ENCODE peak calls at places on chromosomes 12 and 14, in five cellular contexts. I is upper lobe of right lung, G is colonic mucosa, R is cardiac muscle cell, D is endodermal cell. Q is an unnamed sample.
A peak's percentile ranks its signal among the peaks of the same experiment; 100 is the strongest.

GRCh38 chr14:69519253-69519661 is 34.7 kb downstream of the PLEKHD1 start:
- DNase-seq in I (peak; percentile 11), G (no peak), R (no peak), D (no peak), Q (no peak)

GRCh38 chr12:115204957-115205754 is 521.2 kb upstream of the TBX3 start:
- DNase-seq in I (no peak), G (no peak), R (peak; percentile 66), D (peak; percentile 55), Q (no peak)

GRCh38 chr12:58925111-58925732 is 4.9 kb upstream of the LRIG3 start:
- DNase-seq in I (no peak), G (peak; percentile 47), R (peak; percentile 69), D (peak; percentile 81), Q (no peak)

GRCh38 chr12:89372584-89373370 is 20.5 kb upstream of the DUSP6 start:
- DNase-seq in I (no peak), G (no peak), R (no peak), D (peak; percentile 73), Q (no peak)

GRCh38 chr12:43206396-43206795 is 345.6 kb downstream of the ADAMTS20 start:
- DNase-seq in I (no peak), G (no peak), R (peak; percentile 19), D (no peak), Q (no peak)

GRCh38 chr12:112837629-112838191 is 46.2 kb downstream of the RPH3A start:
- DNase-seq in I (no peak), G (no peak), R (peak; percentile 42), D (no peak), Q (no peak)

GRCh38 chr12:111692575-111693210 is 6.8 kb downstream of the ACAD10 start:
- DNase-seq in I (no peak), G (no peak), R (peak; percentile 13), D (peak; percentile 87), Q (peak; percentile 31)

GRCh38 chr12:126915309-126915708 is 1351.7 kb upstream of the TMEM132C start:
- DNase-seq in I (no peak), G (no peak), R (no peak), D (no peak), Q (no peak)

DNA sequence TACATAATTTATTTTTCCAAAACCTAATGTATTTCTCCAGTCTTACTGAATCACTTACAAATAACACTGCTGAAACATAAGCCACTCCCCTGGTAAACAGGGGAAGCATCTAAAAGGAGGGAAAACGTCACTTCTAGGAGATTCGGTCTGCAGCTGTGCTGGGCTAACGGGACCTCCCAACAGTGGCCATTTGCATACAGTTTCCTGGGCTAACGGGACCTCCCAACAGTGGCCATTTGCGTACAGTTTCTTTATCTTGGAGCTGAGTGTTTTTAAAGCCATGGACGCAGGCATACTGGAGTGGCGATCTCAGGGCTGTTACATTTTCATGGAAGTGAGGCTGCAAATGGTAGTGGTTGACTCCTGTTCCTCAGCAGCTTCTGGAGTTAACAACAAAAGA is 242.9 kb downstream of the TMEM132D start:
- DNase-seq in I (no peak), G (no peak), R (no peak), D (peak; percentile 63), Q (no peak)
- H3K27me3 ChIP-seq in I (no peaks in the 10 kb centered on the region), G (no peaks in the 10 kb centered on the region), R (no peaks in the 10 kb centered on the region), D (peaks cover 5% of the 10 kb centered on the region), Q (no peaks in the 10 kb centered on the region)

GRCh38 chr12:57148469-57149308 is 1.3 kb upstream of the LRP1-AS start:
- DNase-seq in I (peak; percentile 80), G (peak; percentile 77), R (peak; percentile 90), D (no peak), Q (no peak)
- H3K4me1 ChIP-seq in I (peaks cover 74% of the 10 kb centered on the region), G (peaks cover 38% of the 10 kb centered on the region), R (peaks cover 6% of the 10 kb centered on the region), D (peaks cover 26% of the 10 kb centered on the region), Q (peaks cover 1% of the 10 kb centered on the region)

GRCh38 chr12:27246774-27247173 is 2.7 kb downstream of the STK38L start:
- DNase-seq in I (no peak), G (no peak), R (no peak), D (no peak), Q (no peak)

GRCh38 chr12:27246141-27246540 is 2.1 kb downstream of the STK38L start:
- DNase-seq in I (no peak), G (no peak), R (no peak), D (no peak), Q (no peak)

GRCh38 chr12:27244680-27245005 is 557 bp downstream of the STK38L start:
- DNase-seq in I (no peak), G (no peak), R (peak; percentile 56), D (no peak), Q (no peak)

GRCh38 chr12:27243804-27244679 is at the start of gene STK38L:
- DNase-seq in I (peak; percentile 100), G (peak; percentile 98), R (peak; percentile 98), D (peak; percentile 100), Q (peak; percentile 89)

DNA sequence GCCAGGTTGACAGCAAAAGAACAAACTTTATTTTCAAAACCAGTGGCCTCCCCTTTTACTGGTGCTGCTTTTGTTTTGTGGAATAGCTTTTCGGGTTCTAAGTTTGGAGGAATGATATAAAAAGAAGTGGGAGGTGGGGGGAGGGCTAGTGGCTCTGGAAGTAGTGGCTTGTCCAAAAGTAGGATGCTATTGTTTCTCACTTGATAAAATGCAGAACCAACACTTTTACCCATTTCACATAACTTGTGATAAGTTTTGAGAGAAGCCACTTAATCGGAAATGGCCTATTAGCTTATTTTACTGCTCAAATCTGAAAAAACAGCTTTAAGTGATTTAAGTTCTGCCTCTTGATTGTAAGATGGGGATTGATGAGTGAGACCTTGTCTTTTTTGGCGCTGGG is 953 bp downstream of the STK38L start:
- DNase-seq in I (no peak), G (no peak), R (peak; percentile 17), D (no peak), Q (no peak)
- H3K27ac ChIP-seq in I (peak overlapping the region; percentile 81), G (peak overlapping the region; percentile 87), R (peak overlapping the region; percentile 70), D (no peak overlapping the region), Q (no peak overlapping the region)

DNA sequence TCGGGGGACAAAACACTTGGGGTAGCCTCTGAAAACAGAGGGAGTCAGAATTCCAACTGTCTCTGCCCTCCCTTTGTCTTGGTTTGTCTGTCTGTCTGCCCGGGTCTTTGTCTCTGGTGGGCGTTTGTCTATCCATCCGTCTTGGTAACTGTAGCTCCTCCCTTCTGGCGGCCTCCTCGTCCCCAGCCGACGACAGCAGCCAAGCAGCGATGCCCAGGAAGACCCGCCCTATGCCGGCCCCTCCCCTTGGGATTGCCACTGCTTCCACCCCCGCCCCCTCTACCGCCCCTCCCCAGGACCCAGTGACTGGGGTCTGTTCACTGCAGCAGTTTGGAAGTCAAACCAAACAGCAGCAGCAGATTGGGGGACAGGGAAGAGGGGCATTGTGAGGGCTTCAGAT is 2.2 kb upstream of the RARG start:
- DNase-seq in I (no peak), G (no peak), R (no peak), D (peak; percentile 94), Q (no peak)
- H3K27me3 ChIP-seq in I (no peaks in the 10 kb centered on the region), G (no peaks in the 10 kb centered on the region), R (no peaks in the 10 kb centered on the region), D (peaks cover 8% of the 10 kb centered on the region), Q (no peaks in the 10 kb centered on the region)

GRCh38 chr14:54675236-54676125 is 108.6 kb downstream of the SAMD4A start:
- DNase-seq in I (no peak), G (no peak), R (no peak), D (no peak), Q (no peak)
- H3K4me1 ChIP-seq in I (peaks cover 6% of the 10 kb centered on the region), G (no peaks in the 10 kb centered on the region), R (peaks cover 93% of the 10 kb centered on the region), D (no peaks in the 10 kb centered on the region), Q (peaks cover 9% of the 10 kb centered on the region)

DNA sequence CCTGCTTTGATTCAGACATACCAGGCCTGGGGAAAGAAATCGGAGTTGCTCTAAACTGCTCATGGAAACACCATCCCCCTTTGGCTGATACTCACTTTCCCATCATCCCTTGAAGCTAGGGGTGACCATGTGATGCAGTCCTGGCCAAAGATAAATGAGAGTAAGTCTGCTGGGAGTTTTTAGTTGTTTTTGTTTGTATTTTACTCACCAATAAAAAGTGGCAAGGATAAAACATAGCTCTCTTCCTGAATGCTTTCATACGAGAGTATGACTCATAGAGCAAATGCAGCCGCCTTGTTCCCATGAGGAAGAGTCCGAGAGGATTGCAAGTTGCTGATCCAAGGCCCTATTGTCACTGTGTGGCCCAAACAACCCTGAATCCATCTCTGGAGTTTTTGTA is 126.4 kb upstream of the TMEM132C start:
- DNase-seq in I (no peak), G (no peak), R (no peak), D (no peak), Q (no peak)
- H3K27ac ChIP-seq in I (no peak overlapping the region), G (no peak overlapping the region), R (no peak overlapping the region), D (no peak overlapping the region), Q (no peak overlapping the region)

GRCh38 chr14:61321385-61322010 is at the start of gene PRKCH:
- DNase-seq in I (peak; percentile 94), G (peak; percentile 82), R (peak; percentile 65), D (peak; percentile 90), Q (no peak)
- H3K27me3 ChIP-seq in I (no peaks in the 10 kb centered on the region), G (peaks cover 7% of the 10 kb centered on the region), R (no peaks in the 10 kb centered on the region), D (peaks cover 40% of the 10 kb centered on the region), Q (peaks cover 12% of the 10 kb centered on the region)

GRCh38 chr14:95504135-95505029 is 12.1 kb downstream of the SYNE3 start:
- DNase-seq in I (no peak), G (no peak), R (peak; percentile 81), D (no peak), Q (no peak)

GRCh38 chr14:95505030-95505589 is 11.3 kb downstream of the SYNE3 start:
- DNase-seq in I (no peak), G (no peak), R (no peak), D (no peak), Q (no peak)

GRCh38 chr14:95502381-95502950 is 14.0 kb downstream of the SYNE3 start:
- DNase-seq in I (no peak), G (no peak), R (no peak), D (no peak), Q (no peak)

GRCh38 chr14:95500772-95501401 is 15.6 kb downstream of the SYNE3 start:
- DNase-seq in I (no peak), G (no peak), R (peak; percentile 79), D (no peak), Q (no peak)

GRCh38 chr14:95503365-95504134 is 12.9 kb downstream of the SYNE3 start:
- DNase-seq in I (no peak), G (no peak), R (no peak), D (no peak), Q (no peak)
- H3K4me1 ChIP-seq in I (peaks cover 24% of the 10 kb centered on the region), G (no peaks in the 10 kb centered on the region), R (peaks cover 7% of the 10 kb centered on the region), D (peaks cover 64% of the 10 kb centered on the region), Q (no peaks in the 10 kb centered on the region)

GRCh38 chr12:5432011-5432400 is at the start of gene NTF3:
- DNase-seq in I (no peak), G (no peak), R (peak; percentile 37), D (peak; percentile 84), Q (no peak)
- H3K27ac ChIP-seq in I (no peak within 1 kb of the TSS), G (no peak within 1 kb of the TSS), R (no peak within 1 kb of the TSS), D (no peak within 1 kb of the TSS), Q (no peak within 1 kb of the TSS)